ENCODE peak calls at places on chromosomes 7 and 10, in seven cellular contexts. G is left kidney, W is activated gamma-delta T cell treated with Interleukin-2 at 50 U/mL for 16 hours, F is cerebellum, M is Right ventricle myocardium inferior, R is C1 segment of cervical spinal cord, S is neuronal stem cell. D is an unnamed sample.

GRCh38 chr7:73822319-73823173 is 8.2 kb upstream of the CLDN4 start:
- DNase-seq in R (no peak), W (no peak), S (no peak), M (no peak), G (peak; percentile 96), F (peak; percentile 31), D (no peak)

GRCh38 chr7:100506356-100506930 is 22.7 kb downstream of the NYAP1 start:
- DNase-seq in R (no peak), F (no peak), M (no peak), S (no peak), W (no peak), G (peak; percentile 58), D (no peak)

GRCh38 chr7:38932509-38933168 is 23.6 kb upstream of the VPS41 start:
- DNase-seq in S (peak; percentile 70), R (no peak), W (peak; percentile 21), M (peak; percentile 78), F (no peak), G (peak; percentile 76), D (peak; percentile 76)

GRCh38 chr7:3899559-3899991 is 598.5 kb downstream of the SDK1 start:
- DNase-seq in F (no peak), W (no peak), G (no peak), M (no peak), R (no peak), S (no peak), D (no peak)

GRCh38 chr7:107660381-107661080 is at the start of gene SLC26A4:
- DNase-seq in R (no peak), G (no peak), M (peak; percentile 66), S (peak; percentile 33), F (no peak), W (no peak), D (peak; percentile 4)

GRCh38 chr7:27430115-27430514 is 187.5 kb downstream of the EVX1 start:
- DNase-seq in W (no peak), F (no peak), R (no peak), S (no peak), G (no peak), M (no peak), D (no peak)

GRCh38 chr10:69457771-69458237 is 6.5 kb downstream of the TSPAN15 start:
- DNase-seq in R (no peak), M (no peak), G (no peak), S (no peak), W (no peak), F (no peak), D (no peak)

GRCh38 chr10:7486533-7486932 is 75.7 kb upstream of the SFMBT2 start:
- DNase-seq in G (no peak), F (no peak), S (no peak), R (no peak), M (no peak), W (no peak), D (no peak)

GRCh38 chr7:77989981-77990566 is 191.5 kb downstream of the PHTF2 start:
- DNase-seq in M (no peak), W (no peak), R (no peak), G (no peak), S (no peak), F (no peak), D (peak; percentile 18)

GRCh38 chr10:125857185-125857760 is 23.8 kb downstream of the DHX32 start:
- DNase-seq in W (no peak), M (no peak), S (no peak), R (no peak), G (no peak), F (no peak), D (no peak)

GRCh38 chr10:23826399-23826798 is 382.5 kb upstream of the KIAA1217 start:
- DNase-seq in F (no peak), S (peak; percentile 40), M (no peak), G (peak; percentile 94), W (no peak), R (no peak), D (peak; percentile 65)

GRCh38 chr10:97020452-97021400 is 165.0 kb downstream of the SLIT1 start:
- DNase-seq in F (peak; percentile 92), M (peak; percentile 78), S (peak; percentile 65), G (no peak), R (no peak), W (no peak), D (no peak)

GRCh38 chr7:156420496-156420895 is 220.1 kb upstream of the RNF32 start:
- DNase-seq in F (no peak), R (no peak), M (no peak), G (no peak), S (no peak), W (no peak), D (no peak)

GRCh38 chr7:47371733-47372368 is 210.1 kb downstream of the TNS3 start:
- DNase-seq in M (peak; percentile 90), S (no peak), R (no peak), F (peak; percentile 93), G (peak; percentile 94), W (no peak), D (no peak)

GRCh38 chr7:91942312-91942711 is 1.6 kb downstream of the AKAP9 start:
- DNase-seq in W (no peak), R (no peak), F (no peak), S (no peak), G (peak; percentile 3), M (no peak), D (no peak)

D was measured in endothelial cell.